ENCODE peak calls at places on chromosomes 1 and 21, in ten cellular contexts. One of them, this sample, is unnamed.

GRCh38 chr1:57672741-57673140 is 248.9 kb upstream of the DAB1 start:
- DNase-seq in stomach: no peak
- DNase-seq in sigmoid colon: no peak
- DNase-seq in tibial nerve: no peak
- DNase-seq in transverse colon: no peak
- DNase-seq in GM12878: no peak
- DNase-seq in A549: no peak
- DNase-seq in ovary: no peak
- DNase-seq in upper lobe of left lung: no peak
- DNase-seq in HepG2: no peak
- DNase-seq in this sample: no peak

GRCh38 chr1:223125249-223125648 is 17.8 kb downstream of the TLR5 start:
- DNase-seq in stomach: no peak
- DNase-seq in sigmoid colon: no peak
- DNase-seq in tibial nerve: no peak
- DNase-seq in transverse colon: no peak
- DNase-seq in GM12878: no peak
- DNase-seq in A549: no peak
- DNase-seq in ovary: no peak
- DNase-seq in upper lobe of left lung: no peak
- DNase-seq in HepG2: no peak
- DNase-seq in this sample: no peak

GRCh38 chr1:221740941-221741363 is 937 bp downstream of the DUSP10 start:
- DNase-seq in stomach: no peak
- DNase-seq in sigmoid colon: peak; percentile 68
- DNase-seq in tibial nerve: peak; percentile 35
- DNase-seq in transverse colon: peak; percentile 13
- DNase-seq in GM12878: no peak
- DNase-seq in A549: no peak
- DNase-seq in ovary: no peak
- DNase-seq in upper lobe of left lung: peak; percentile 51
- DNase-seq in HepG2: no peak
- DNase-seq in this sample: peak; percentile 81

GRCh38 chr1:41665962-41666917 is 181.8 kb upstream of the EDN2 start:
- DNase-seq in stomach: no peak
- DNase-seq in sigmoid colon: no peak
- DNase-seq in tibial nerve: no peak
- DNase-seq in transverse colon: no peak
- DNase-seq in GM12878: no peak
- DNase-seq in A549: no peak
- DNase-seq in ovary: no peak
- DNase-seq in upper lobe of left lung: no peak
- DNase-seq in HepG2: no peak
- DNase-seq in this sample: no peak

GRCh38 chr1:216532399-216532798 is 109.2 kb upstream of the USH2A start:
- DNase-seq in stomach: no peak
- DNase-seq in sigmoid colon: no peak
- DNase-seq in tibial nerve: no peak
- DNase-seq in transverse colon: no peak
- DNase-seq in GM12878: no peak
- DNase-seq in A549: no peak
- DNase-seq in ovary: no peak
- DNase-seq in upper lobe of left lung: no peak
- DNase-seq in HepG2: no peak
- DNase-seq in this sample: no peak

GRCh38 chr21:25898671-25899070 is 163.9 kb downstream of the GABPA start:
- DNase-seq in stomach: no peak
- DNase-seq in sigmoid colon: no peak
- DNase-seq in tibial nerve: no peak
- DNase-seq in transverse colon: no peak
- DNase-seq in GM12878: no peak
- DNase-seq in A549: no peak
- DNase-seq in ovary: no peak
- DNase-seq in upper lobe of left lung: no peak
- DNase-seq in HepG2: no peak
- DNase-seq in this sample: no peak

GRCh38 chr1:69263982-69264381 is 303.7 kb upstream of the LRRC7 start:
- DNase-seq in stomach: no peak
- DNase-seq in sigmoid colon: no peak
- DNase-seq in tibial nerve: no peak
- DNase-seq in transverse colon: no peak
- DNase-seq in GM12878: no peak
- DNase-seq in A549: no peak
- DNase-seq in ovary: no peak
- DNase-seq in upper lobe of left lung: no peak
- DNase-seq in HepG2: no peak
- DNase-seq in this sample: no peak

GRCh38 chr1:182955596-182956588 is 2.9 kb upstream of the SHCBP1L start:
- DNase-seq in stomach: no peak
- DNase-seq in sigmoid colon: no peak
- DNase-seq in tibial nerve: no peak
- DNase-seq in transverse colon: no peak
- DNase-seq in GM12878: no peak
- DNase-seq in A549: no peak
- DNase-seq in ovary: no peak
- DNase-seq in upper lobe of left lung: no peak
- DNase-seq in HepG2: no peak
- DNase-seq in this sample: no peak

GRCh38 chr21:29233611-29234540 is 64.8 kb upstream of the BACH1 start:
- DNase-seq in stomach: no peak
- DNase-seq in sigmoid colon: no peak
- DNase-seq in tibial nerve: no peak
- DNase-seq in transverse colon: no peak
- DNase-seq in GM12878: peak; percentile 76
- DNase-seq in A549: no peak
- DNase-seq in ovary: no peak
- DNase-seq in upper lobe of left lung: no peak
- DNase-seq in HepG2: no peak
- DNase-seq in this sample: no peak

GRCh38 chr21:38980416-38981319 is 174.9 kb downstream of the ETS2 start:
- DNase-seq in stomach: no peak
- DNase-seq in sigmoid colon: no peak
- DNase-seq in tibial nerve: no peak
- DNase-seq in transverse colon: no peak
- DNase-seq in GM12878: no peak
- DNase-seq in A549: no peak
- DNase-seq in ovary: no peak
- DNase-seq in upper lobe of left lung: no peak
- DNase-seq in HepG2: no peak
- DNase-seq in this sample: no peak

GRCh38 chr1:243580072-243580471 is 270.0 kb downstream of the AKT3 start:
- DNase-seq in stomach: no peak
- DNase-seq in sigmoid colon: no peak
- DNase-seq in tibial nerve: no peak
- DNase-seq in transverse colon: no peak
- DNase-seq in GM12878: no peak
- DNase-seq in A549: no peak
- DNase-seq in ovary: no peak
- DNase-seq in upper lobe of left lung: no peak
- DNase-seq in HepG2: no peak
- DNase-seq in this sample: no peak

GRCh38 chr1:27568247-27569087 is 35.5 kb downstream of the AHDC1 start:
- DNase-seq in stomach: peak; percentile 98
- DNase-seq in sigmoid colon: peak; percentile 98
- DNase-seq in tibial nerve: peak; percentile 90
- DNase-seq in transverse colon: peak; percentile 98
- DNase-seq in GM12878: peak; percentile 60
- DNase-seq in A549: peak; percentile 86
- DNase-seq in ovary: peak; percentile 96
- DNase-seq in upper lobe of left lung: peak; percentile 99
- DNase-seq in HepG2: peak; percentile 93
- DNase-seq in this sample: peak; percentile 98

GRCh38 chr1:27570383-27570755 is 33.6 kb downstream of the AHDC1 start:
- DNase-seq in stomach: no peak
- DNase-seq in sigmoid colon: peak; percentile 76
- DNase-seq in tibial nerve: no peak
- DNase-seq in transverse colon: no peak
- DNase-seq in GM12878: no peak
- DNase-seq in A549: no peak
- DNase-seq in ovary: peak; percentile 45
- DNase-seq in upper lobe of left lung: no peak
- DNase-seq in HepG2: no peak
- DNase-seq in this sample: no peak

GRCh38 chr1:27569088-27569459 is 34.9 kb downstream of the AHDC1 start:
- DNase-seq in stomach: no peak
- DNase-seq in sigmoid colon: peak; percentile 78
- DNase-seq in tibial nerve: no peak
- DNase-seq in transverse colon: no peak
- DNase-seq in GM12878: no peak
- DNase-seq in A549: no peak
- DNase-seq in ovary: no peak
- DNase-seq in upper lobe of left lung: no peak
- DNase-seq in HepG2: no peak
- DNase-seq in this sample: no peak

GRCh38 chr1:27570823-27571222 is 33.1 kb downstream of the AHDC1 start:
- DNase-seq in stomach: no peak
- DNase-seq in sigmoid colon: no peak
- DNase-seq in tibial nerve: no peak
- DNase-seq in transverse colon: no peak
- DNase-seq in GM12878: no peak
- DNase-seq in A549: no peak
- DNase-seq in ovary: peak; percentile 36
- DNase-seq in upper lobe of left lung: no peak
- DNase-seq in HepG2: peak; percentile 35
- DNase-seq in this sample: no peak

DNA sequence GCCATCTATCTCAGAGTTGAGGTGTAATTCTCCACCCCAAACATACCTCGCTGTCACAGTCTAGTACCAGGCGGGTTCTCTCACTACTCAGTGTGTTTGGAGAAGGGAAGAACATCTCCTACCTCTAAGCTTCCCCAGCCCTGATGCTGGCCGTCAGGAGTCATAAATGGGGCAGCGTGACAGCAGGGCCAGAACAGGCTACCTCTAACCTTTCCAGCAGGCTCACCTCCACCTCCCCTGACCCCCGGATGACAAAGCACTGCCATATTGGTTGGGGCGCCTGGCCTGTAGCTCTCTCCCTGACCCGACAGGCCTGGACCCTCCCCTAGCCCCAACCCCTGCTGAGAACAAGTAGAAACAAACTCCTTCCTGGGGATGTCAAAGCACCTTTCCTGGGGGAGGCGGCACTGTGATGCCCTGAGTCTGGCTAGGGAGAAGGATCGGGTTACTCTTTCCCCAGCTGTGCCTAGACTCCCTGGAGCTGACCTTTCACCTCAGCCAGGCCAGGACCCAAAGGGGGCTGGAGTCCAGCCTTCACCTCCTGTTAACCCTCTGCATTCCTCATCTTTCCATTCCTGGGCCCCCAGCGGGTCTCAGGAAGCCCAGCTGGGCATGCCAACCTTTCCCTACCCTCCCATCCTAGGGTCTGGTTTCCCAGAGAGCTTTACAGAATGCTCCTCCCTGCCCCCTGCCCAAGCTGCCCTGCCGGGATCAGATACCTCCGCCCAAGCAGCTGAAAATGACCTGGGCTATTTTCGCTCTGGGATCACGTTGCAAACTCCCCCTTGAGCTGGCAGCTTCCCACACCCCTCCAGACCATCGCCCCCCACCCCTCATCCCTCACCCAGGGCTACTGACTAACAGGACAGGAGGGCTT is 34.2 kb downstream of the AHDC1 start:
- DNase-seq in stomach: no peak
- DNase-seq in sigmoid colon: peak; percentile 74
- DNase-seq in tibial nerve: no peak
- DNase-seq in transverse colon: no peak
- DNase-seq in GM12878: no peak
- DNase-seq in A549: no peak
- DNase-seq in ovary: peak; percentile 46
- DNase-seq in upper lobe of left lung: no peak
- DNase-seq in HepG2: peak; percentile 53
- DNase-seq in this sample: no peak
- H3K27ac ChIP-seq in stomach: peak overlapping the region; percentile 97
- H3K27ac ChIP-seq in sigmoid colon: peak overlapping the region; percentile 96
- H3K27ac ChIP-seq in tibial nerve: peak overlapping the region; percentile 78
- H3K27ac ChIP-seq in transverse colon: peak overlapping the region; percentile 94
- H3K27ac ChIP-seq in GM12878: no peak overlapping the region
- H3K27ac ChIP-seq in A549: peak overlapping the region; percentile 72
- H3K27ac ChIP-seq in ovary: peak overlapping the region; percentile 50
- H3K27ac ChIP-seq in upper lobe of left lung: peak overlapping the region; percentile 81
- H3K27ac ChIP-seq in HepG2: peak overlapping the region; percentile 58
- H3K27ac ChIP-seq in this sample: peak overlapping the region; percentile 98

GRCh38 chr21:44581158-44581557 is 754 bp upstream of the KRTAP10-5 start:
- DNase-seq in stomach: no peak
- DNase-seq in sigmoid colon: no peak
- DNase-seq in tibial nerve: no peak
- DNase-seq in transverse colon: no peak
- DNase-seq in GM12878: no peak
- DNase-seq in A549: no peak
- DNase-seq in ovary: no peak
- DNase-seq in upper lobe of left lung: no peak
- DNase-seq in HepG2: no peak
- DNase-seq in this sample: peak; percentile 45
- TF ChIP-seq POLR2A in stomach: no peak
- TF ChIP-seq POLR2A in sigmoid colon: no peak
- TF ChIP-seq POLR2A in tibial nerve: no peak
- TF ChIP-seq POLR2A in transverse colon: no peak
- TF ChIP-seq POLR2A in GM12878: no peak
- TF ChIP-seq POLR2A in A549: no peak
- TF ChIP-seq POLR2A in ovary: no peak
- TF ChIP-seq POLR2A in upper lobe of left lung: no peak
- TF ChIP-seq POLR2A in HepG2: no peak
- TF ChIP-seq POLR2A in this sample: no peak

GRCh38 chr1:40232444-40232843 is 15.3 kb upstream of the TMCO2 start:
- DNase-seq in stomach: no peak
- DNase-seq in sigmoid colon: no peak
- DNase-seq in tibial nerve: no peak
- DNase-seq in transverse colon: peak; percentile 13
- DNase-seq in GM12878: peak; percentile 94
- DNase-seq in A549: no peak
- DNase-seq in ovary: no peak
- DNase-seq in upper lobe of left lung: no peak
- DNase-seq in HepG2: no peak
- DNase-seq in this sample: no peak
- TF ChIP-seq EP300 in stomach: no peak
- TF ChIP-seq EP300 in sigmoid colon: no peak
- TF ChIP-seq EP300 in tibial nerve: no peak
- TF ChIP-seq EP300 in transverse colon: no peak
- TF ChIP-seq EP300 in GM12878: peak; percentile 34
- TF ChIP-seq EP300 in A549: no peak
- TF ChIP-seq EP300 in ovary: no peak
- TF ChIP-seq EP300 in upper lobe of left lung: no peak
- TF ChIP-seq EP300 in HepG2: no peak
- TF ChIP-seq EP300 in this sample: no peak

DNA sequence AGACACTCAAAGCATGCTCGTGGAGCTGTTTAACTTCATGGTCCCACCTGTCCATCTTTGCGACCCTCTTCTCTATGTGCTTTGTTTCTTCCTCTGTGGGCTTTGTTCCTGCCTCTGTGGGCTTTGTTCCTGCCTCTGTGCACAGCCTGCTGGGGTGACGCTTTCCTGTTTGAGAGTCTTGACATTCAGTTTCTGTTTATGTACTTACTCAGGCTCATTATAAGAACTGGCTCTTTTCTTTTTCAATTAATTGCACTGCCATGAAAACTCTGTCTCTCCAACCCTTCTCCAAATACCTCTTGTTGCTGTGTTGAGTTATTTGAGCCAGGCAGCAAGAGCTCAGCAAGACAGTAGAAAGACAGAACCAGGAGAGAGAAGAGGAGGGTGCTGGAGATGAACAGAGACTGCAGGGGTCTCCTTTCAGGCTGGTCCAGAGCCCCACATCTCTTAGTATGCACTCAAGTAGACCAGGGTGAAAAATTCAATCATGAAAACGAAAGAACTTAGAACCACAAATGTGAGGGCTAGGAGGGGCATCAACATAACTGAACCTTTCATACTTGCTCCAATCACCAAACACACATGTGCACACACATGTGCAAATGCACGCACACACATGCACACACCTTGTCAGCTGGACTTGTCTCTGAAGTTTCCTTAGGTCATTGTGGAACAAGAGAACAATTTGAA is 88.3 kb upstream of the SGIP1 start:
- DNase-seq in stomach: peak; percentile 32
- DNase-seq in sigmoid colon: no peak
- DNase-seq in tibial nerve: no peak
- DNase-seq in transverse colon: peak; percentile 51
- DNase-seq in GM12878: peak; percentile 68
- DNase-seq in A549: no peak
- DNase-seq in ovary: no peak
- DNase-seq in upper lobe of left lung: no peak
- DNase-seq in HepG2: no peak
- DNase-seq in this sample: no peak
- H3K27ac ChIP-seq in stomach: peak overlapping the region; percentile 49
- H3K27ac ChIP-seq in sigmoid colon: peak overlapping the region; percentile 10
- H3K27ac ChIP-seq in tibial nerve: peak overlapping the region; percentile 78
- H3K27ac ChIP-seq in transverse colon: peak overlapping the region; percentile 64
- H3K27ac ChIP-seq in GM12878: peak overlapping the region; percentile 98
- H3K27ac ChIP-seq in A549: peak overlapping the region; percentile 67
- H3K27ac ChIP-seq in ovary: no peak overlapping the region
- H3K27ac ChIP-seq in upper lobe of left lung: peak overlapping the region; percentile 46
- H3K27ac ChIP-seq in HepG2: no peak overlapping the region
- H3K27ac ChIP-seq in this sample: peak overlapping the region; percentile 40

This sample was measured in esophagus muscularis mucosa.